ENCODE peak calls at places on chromosomes 11 and 22, in six cellular contexts. J is GM23248; W is left lung; Y is OCI-LY7; C is stomach; I is effector memory CD4-positive, alpha-beta T cell. S is an unnamed sample. For H3K4me1, the result is how much of the 10 kb centered on the place peaks cover.

GRCh38 chr11:117910941-117911630 is 18.1 kb downstream of the TMPRSS13 start:
- DNase-seq in J (no peak), W (no peak), Y (no peak), C (no peak), I (no peak), S (no peak)

GRCh38 chr11:92663539-92663938 is 305.9 kb upstream of the MTNR1B start:
- DNase-seq in J (peak), W (no peak), Y (no peak), C (no peak), I (no peak), S (no peak)

GRCh38 chr11:88353386-88353785 is 15.8 kb upstream of the CTSC start:
- DNase-seq in J (no peak), W (no peak), Y (no peak), C (no peak), I (no peak), S (no peak)

GRCh38 chr22:39634530-39635399 is 64.2 kb downstream of the CACNA1I start:
- DNase-seq in J (peak), W (peak), Y (no peak), C (peak), I (no peak), S (peak)

GRCh38 chr11:17046690-17047089 is 30.8 kb downstream of the RPS13 start:
- DNase-seq in J (no peak), W (no peak), Y (no peak), C (no peak), I (no peak), S (no peak)

GRCh38 chr22:39287076-39287743 is 32.2 kb downstream of the RPL3 start:
- DNase-seq in J (no peak), W (no peak), Y (peak), C (no peak), I (no peak), S (no peak)

GRCh38 chr11:31995525-31996123 is 95.2 kb upstream of the RCN1 start:
- DNase-seq in J (peak), W (no peak), Y (peak), C (no peak), I (no peak), S (no peak)

GRCh38 chr11:1738380-1738779 is 12.0 kb downstream of the IFITM10 start:
- DNase-seq in J (no peak), W (no peak), Y (no peak), C (no peak), I (no peak), S (no peak)

GRCh38 chr22:43168416-43169309 is 17.3 kb downstream of the TSPO start:
- DNase-seq in J (peak), W (no peak), Y (no peak), C (no peak), I (no peak), S (no peak)

GRCh38 chr11:127395034-127395433 is 394.5 kb upstream of the KIRREL3 start:
- DNase-seq in J (no peak), W (no peak), Y (no peak), C (no peak), I (no peak), S (no peak)

GRCh38 chr11:71250512-71251158 is 1.7 kb downstream of the SHANK2 start:
- DNase-seq in J (no peak), W (no peak), Y (no peak), C (peak), I (no peak), S (no peak)

GRCh38 chr11:84800755-84801346 is 826.3 kb downstream of the DLG2 start:
- DNase-seq in J (peak), W (no peak), Y (no peak), C (no peak), I (no peak), S (no peak)

GRCh38 chr11:60914620-60915249 is 777 bp downstream of the TMEM109 start:
- DNase-seq in J (peak), W (peak), Y (peak), C (no peak), I (no peak), S (peak)

GRCh38 chr22:28891156-28891733 is 7.9 kb downstream of the ZNRF3 start:
- DNase-seq in J (no peak), W (no peak), Y (no peak), C (no peak), I (no peak), S (no peak)

GRCh38 chr11:26551186-26551801 is 20.8 kb downstream of the MUC15 start:
- DNase-seq in J (peak), W (no peak), Y (no peak), C (no peak), I (no peak), S (no peak)

GRCh38 chr11:86134580-86135318 is 65.9 kb upstream of the PICALM start:
- DNase-seq in J (no peak), W (no peak), Y (no peak), C (no peak), I (no peak), S (peak)

GRCh38 chr22:28019360-28019759 is 100.3 kb upstream of the PITPNB start:
- DNase-seq in J (peak), W (no peak), Y (no peak), C (peak), I (no peak), S (no peak)

GRCh38 chr11:17641792-17642350 is 77.5 kb upstream of the MYOD1 start:
- DNase-seq in J (no peak), W (peak), Y (no peak), C (no peak), I (no peak), S (no peak)

GRCh38 chr11:30717621-30718020 is 131.5 kb upstream of the MPPED2 start:
- DNase-seq in J (no peak), W (no peak), Y (no peak), C (no peak), I (no peak), S (no peak)

GRCh38 chr11:17421781-17422180 is 33.3 kb upstream of the KCNJ11 start:
- DNase-seq in J (no peak), W (no peak), Y (no peak), C (no peak), I (no peak), S (no peak)

GRCh38 chr11:114176321-114176720 is 116.8 kb downstream of the ZBTB16 start:
- DNase-seq in J (no peak), W (no peak), Y (no peak), C (peak), I (no peak), S (no peak)

GRCh38 chr11:123509737-123510578 is 79.9 kb downstream of the GRAMD1B start:
- DNase-seq in J (peak), W (no peak), Y (no peak), C (no peak), I (no peak), S (no peak)

GRCh38 chr11:34640050-34640971 is 19.4 kb downstream of the EHF start:
- DNase-seq in J (no peak), W (peak), Y (no peak), C (peak), I (no peak), S (peak)

GRCh38 chr11:74142624-74143023 is 28.2 kb downstream of the C2CD3 start:
- DNase-seq in J (peak), W (no peak), Y (no peak), C (no peak), I (no peak), S (no peak)

GRCh38 chr11:111330234-111330893 is 32.0 kb downstream of the POU2AF3 start:
- DNase-seq in J (no peak), W (no peak), Y (no peak), C (no peak), I (no peak), S (no peak)

GRCh38 chr22:47071078-47071811 is 308.8 kb downstream of the TBC1D22A start:
- DNase-seq in J (no peak), W (peak), Y (no peak), C (no peak), I (no peak), S (no peak)

GRCh38 chr11:111589114-111589513 is 13.1 kb upstream of the SIK2 start:
- DNase-seq in J (no peak), W (no peak), Y (no peak), C (no peak), I (no peak), S (no peak)

GRCh38 chr11:2770556-2771301 is 70.9 kb upstream of the KCNQ1OT1 start:
- DNase-seq in J (no peak), W (no peak), Y (no peak), C (peak), I (no peak), S (peak)

GRCh38 chr22:40533712-40534378 is 102.7 kb downstream of the MRTFA start:
- DNase-seq in J (peak), W (no peak), Y (peak), C (no peak), I (peak), S (no peak)

GRCh38 chr11:66228521-66228920 is 39.9 kb upstream of the RAB1B start:
- DNase-seq in J (no peak), W (no peak), Y (no peak), C (no peak), I (no peak), S (no peak)

GRCh38 chr22:39024923-39025322 is 4.0 kb downstream of the APOBEC3D start:
- DNase-seq in J (no peak), W (no peak), Y (peak), C (no peak), I (no peak), S (no peak)

GRCh38 chr11:85531498-85531897 is 95.6 kb downstream of the DLG2 start:
- DNase-seq in J (no peak), W (no peak), Y (no peak), C (no peak), I (no peak), S (no peak)

GRCh38 chr11:12808519-12808918 is 134.3 kb downstream of the TEAD1 start:
- DNase-seq in J (peak), W (no peak), Y (no peak), C (no peak), I (no peak), S (no peak)

GRCh38 chr22:43038325-43038724 is 23.4 kb upstream of the PACSIN2 start:
- DNase-seq in J (no peak), W (no peak), Y (no peak), C (no peak), I (no peak), S (no peak)

GRCh38 chr11:1006762-1007161 is 29.8 kb downstream of the MUC6 start:
- DNase-seq in J (no peak), W (no peak), Y (no peak), C (peak), I (no peak), S (no peak)

GRCh38 chr22:47297261-47298016 is 535.0 kb downstream of the TBC1D22A start:
- DNase-seq in J (no peak), W (no peak), Y (no peak), C (peak), I (no peak), S (no peak)

DNA sequence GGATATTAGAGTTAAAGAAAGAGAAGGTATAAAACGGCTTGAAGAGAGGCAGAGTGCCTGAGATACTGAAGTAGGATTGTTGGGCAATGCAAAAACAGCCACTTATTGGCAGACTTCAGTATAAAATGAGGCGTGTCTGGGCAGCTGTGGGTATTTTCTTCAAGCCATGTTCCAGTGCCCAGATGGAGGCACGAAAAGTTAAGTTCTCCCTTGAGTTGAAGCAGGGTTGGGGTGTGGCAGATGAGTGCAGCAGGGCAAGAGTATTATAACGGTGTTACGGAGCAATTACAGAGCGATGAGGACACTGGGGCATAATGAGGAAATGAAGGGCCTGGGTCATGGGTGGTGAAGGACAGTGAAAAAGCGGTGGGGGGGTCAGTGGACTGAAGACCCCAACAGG is 73.7 kb upstream of the CREB3L1 start:
- DNase-seq in J (no peak), W (no peak), Y (no peak), C (no peak), I (no peak), S (no peak)
- H3K27ac ChIP-seq in J (no peak), W (no peak), Y (no peak), C (no peak), I (no peak), S (no peak)

GRCh38 chr11:36408476-36409136 is 101.5 kb downstream of the TRAF6 start:
- DNase-seq in J (no peak), W (no peak), Y (no peak), C (no peak), I (no peak), S (no peak)
- H3K4me1 ChIP-seq in J (under half), W (under half), Y (under half), C (under half), I (under half), S (under half)

DNA sequence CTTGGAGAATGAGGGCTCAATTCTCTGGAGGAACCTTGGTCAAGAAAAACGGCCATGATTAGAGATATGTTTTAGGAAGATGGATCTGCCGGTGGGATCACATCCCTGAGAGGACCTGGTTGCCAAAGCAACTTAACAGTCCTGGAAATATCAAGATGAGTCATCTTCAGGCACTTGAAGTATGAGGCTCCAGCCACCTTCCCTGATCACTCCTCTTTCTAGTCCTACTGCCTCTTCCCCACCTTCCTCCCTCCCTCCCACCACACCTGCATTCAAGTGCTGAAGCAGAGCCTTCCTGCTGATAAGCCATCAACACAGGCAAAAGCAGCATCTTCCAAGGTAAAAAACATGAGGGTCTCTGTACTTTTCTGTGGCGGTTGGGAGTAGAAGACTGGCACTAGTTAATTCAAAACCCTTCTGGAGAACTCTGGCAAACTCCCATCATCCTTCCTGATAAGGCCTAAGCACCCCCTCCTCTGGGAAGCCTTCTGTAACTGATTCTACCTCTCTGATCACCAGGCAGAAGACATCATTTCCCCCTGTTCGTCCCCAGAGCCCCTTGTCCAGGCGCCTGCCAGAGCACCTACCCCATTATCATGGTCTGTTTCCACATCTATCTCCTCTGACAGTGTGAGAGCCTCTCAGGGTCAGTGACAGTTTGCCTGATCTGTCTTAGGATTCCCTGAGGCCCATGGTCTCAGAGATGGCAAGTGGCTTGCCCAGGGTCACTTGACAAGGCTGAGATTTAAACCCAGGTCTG is 79.8 kb downstream of the CLPB start:
- DNase-seq in J (peak), W (no peak), Y (no peak), C (no peak), I (no peak), S (no peak)
- H3K27ac ChIP-seq in J (no peak), W (no peak), Y (no peak), C (no peak), I (no peak), S (no peak)

GRCh38 chr22:31085493-31085824 is 4.3 kb downstream of the SMTN start:
- DNase-seq in J (peak), W (no peak), Y (no peak), C (no peak), I (no peak), S (peak)

GRCh38 chr22:31084811-31085492 is 3.8 kb downstream of the SMTN start:
- DNase-seq in J (peak), W (peak), Y (peak), C (peak), I (peak), S (peak)

GRCh38 chr22:31083377-31083768 is 2.3 kb downstream of the SMTN start:
- DNase-seq in J (no peak), W (no peak), Y (no peak), C (peak), I (no peak), S (peak)

GRCh38 chr22:31082606-31083376 is 1.7 kb downstream of the SMTN start:
- DNase-seq in J (peak), W (no peak), Y (peak), C (peak), I (no peak), S (peak)

GRCh38 chr22:31083923-31084810 is 3.0 kb downstream of the SMTN start:
- DNase-seq in J (peak), W (no peak), Y (peak), C (no peak), I (no peak), S (peak)
- H3K4me1 ChIP-seq in J (under half), W (under half), Y (under half), C (half or more), I (under half), S (under half)

GRCh38 chr11:121522043-121522941 is 69.5 kb upstream of the SORL1-AS1 start:
- DNase-seq in J (no peak), W (no peak), Y (no peak), C (no peak), I (no peak), S (no peak)

GRCh38 chr11:121523581-121524232 is 70.9 kb upstream of the SORL1-AS1 start:
- DNase-seq in J (no peak), W (no peak), Y (no peak), C (no peak), I (no peak), S (no peak)

GRCh38 chr11:121517996-121518395 is 65.2 kb upstream of the SORL1-AS1 start:
- DNase-seq in J (no peak), W (no peak), Y (no peak), C (no peak), I (no peak), S (no peak)

GRCh38 chr11:121521145-121522042 is 68.6 kb upstream of the SORL1-AS1 start:
- DNase-seq in J (peak), W (no peak), Y (no peak), C (no peak), I (no peak), S (no peak)

DNA sequence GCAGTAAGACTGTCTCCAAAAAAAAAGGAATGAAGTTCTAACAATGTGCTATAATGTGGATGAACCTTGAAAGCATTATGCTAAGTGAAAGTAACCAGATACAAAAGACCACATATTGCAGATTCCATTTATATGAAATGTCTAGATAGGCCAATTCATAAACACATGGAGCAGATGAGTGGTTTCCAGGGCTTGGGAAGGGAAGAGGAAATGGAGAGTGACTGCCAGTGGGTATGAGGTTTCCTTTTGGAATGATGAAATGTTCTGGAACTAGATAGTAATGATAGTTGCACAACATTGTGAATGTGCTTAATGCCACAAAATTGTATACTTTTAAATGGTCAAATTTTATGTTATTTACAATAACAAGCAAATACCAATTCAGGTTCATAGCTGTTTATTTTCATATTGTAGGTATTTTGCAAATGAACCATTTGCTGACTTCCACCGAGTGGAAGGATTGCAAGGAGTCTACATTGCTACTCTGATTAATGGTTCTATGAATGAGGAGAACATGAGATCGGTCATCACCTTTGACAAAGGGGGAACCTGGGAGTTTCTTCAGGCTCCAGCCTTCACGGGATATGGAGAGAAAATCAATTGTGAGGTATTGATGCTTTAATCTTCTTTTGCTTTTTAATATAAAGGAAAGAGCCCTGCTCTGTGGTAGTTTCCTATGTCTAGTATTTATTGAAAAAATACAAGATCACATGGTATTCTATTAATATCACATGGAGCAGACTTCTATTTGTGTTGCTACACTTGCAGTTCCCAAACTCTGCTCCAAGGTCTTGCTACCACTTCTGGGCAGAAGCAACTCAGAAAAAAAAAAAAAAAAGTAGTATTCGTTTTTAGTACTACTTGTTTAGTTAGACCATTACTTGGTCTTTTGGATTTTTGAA is 67.7 kb upstream of the SORL1-AS1 start:
- DNase-seq in J (peak), W (no peak), Y (no peak), C (no peak), I (no peak), S (no peak)
- H3K27ac ChIP-seq in J (peak), W (no peak), Y (peak), C (no peak), I (no peak), S (no peak)

GRCh38 chr22:36405671-36406070 is 17.9 kb upstream of the MYH9 start:
- DNase-seq in J (peak), W (peak), Y (peak), C (peak), I (peak), S (no peak)
- H3K4me1 ChIP-seq in J (under half), W (under half), Y (under half), C (under half), I (under half), S (under half)

GRCh38 chr11:44866301-44866700 is 84.4 kb downstream of the TP53I11 start:
- DNase-seq in J (no peak), W (no peak), Y (no peak), C (no peak), I (no peak), S (no peak)

GRCh38 chr11:44863231-44863630 is 87.5 kb downstream of the TP53I11 start:
- DNase-seq in J (no peak), W (peak), Y (no peak), C (no peak), I (no peak), S (no peak)

GRCh38 chr11:44868455-44869421 is 81.9 kb downstream of the TP53I11 start:
- DNase-seq in J (no peak), W (no peak), Y (no peak), C (no peak), I (no peak), S (no peak)

GRCh38 chr11:44868021-44868420 is 82.7 kb downstream of the TP53I11 start:
- DNase-seq in J (no peak), W (no peak), Y (no peak), C (no peak), I (no peak), S (no peak)

DNA sequence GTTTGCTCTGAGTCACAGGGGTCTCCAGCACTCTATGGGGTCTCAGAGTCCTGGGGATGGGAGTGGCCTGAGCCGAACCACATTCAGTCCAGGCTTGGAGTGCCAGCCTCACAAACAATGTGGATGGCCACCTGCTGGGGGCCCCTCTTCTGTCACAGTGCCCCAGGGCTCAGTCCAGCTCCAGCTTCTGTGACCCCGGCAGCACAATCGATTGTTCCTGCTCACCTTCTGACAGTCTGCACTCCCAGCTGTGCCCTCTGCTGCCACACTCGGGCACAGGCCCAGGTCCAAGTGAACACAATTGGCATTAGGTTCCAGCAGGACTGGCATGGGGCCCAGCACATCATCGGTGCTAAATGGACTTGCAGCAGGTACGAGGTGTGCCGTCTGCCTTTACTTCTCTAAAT is 84.8 kb downstream of the TP53I11 start:
- DNase-seq in J (no peak), W (no peak), Y (no peak), C (peak), I (no peak), S (no peak)
- H3K27ac ChIP-seq in J (no peak), W (no peak), Y (no peak), C (no peak), I (no peak), S (no peak)

GRCh38 chr11:132838621-132839020 is 693.7 kb downstream of the OPCML start:
- DNase-seq in J (peak), W (no peak), Y (no peak), C (no peak), I (no peak), S (no peak)
- H3K4me1 ChIP-seq in J (under half), W (under half), Y (under half), C (under half), I (under half), S (under half)